ENCODE peak calls at places on chromosomes 7 and 10, in seven cellular contexts. One of them, this sample, is unnamed.

GRCh38 chr7:69651101-69651590 is 52.9 kb downstream of the AUTS2 start:
- DNase-seq in activated naive CD8-positive, alpha-beta T cell treated with anti-CD3 and anti-CD28 coated beads, Interleukin-2, amount 50 U/mL, for 16 hours: no peak
- DNase-seq in stomach: no peak
- DNase-seq in fibroblast of mammary gland: no peak
- DNase-seq in non-pigmented ciliary epithelial cell: no peak
- DNase-seq in psoas muscle: no peak
- DNase-seq in NAMALWA: peak
- DNase-seq in this sample: no peak

GRCh38 chr10:3812141-3812540 is 27.1 kb upstream of the KLF6 start:
- DNase-seq in activated naive CD8-positive, alpha-beta T cell treated with anti-CD3 and anti-CD28 coated beads, Interleukin-2, amount 50 U/mL, for 16 hours: no peak
- DNase-seq in fibroblast of mammary gland: no peak
- DNase-seq in psoas muscle: no peak
- DNase-seq in NAMALWA: no peak
- DNase-seq in stomach: no peak
- DNase-seq in non-pigmented ciliary epithelial cell: no peak
- DNase-seq in this sample: no peak

GRCh38 chr7:94160719-94161435 is 156.7 kb upstream of the BET1 start:
- DNase-seq in psoas muscle: no peak
- DNase-seq in stomach: no peak
- DNase-seq in fibroblast of mammary gland: no peak
- DNase-seq in NAMALWA: peak
- DNase-seq in activated naive CD8-positive, alpha-beta T cell treated with anti-CD3 and anti-CD28 coated beads, Interleukin-2, amount 50 U/mL, for 16 hours: no peak
- DNase-seq in non-pigmented ciliary epithelial cell: no peak
- DNase-seq in this sample: no peak

GRCh38 chr10:99733366-99733765 is 1.3 kb downstream of the CUTC start:
- DNase-seq in psoas muscle: no peak
- DNase-seq in NAMALWA: no peak
- DNase-seq in activated naive CD8-positive, alpha-beta T cell treated with anti-CD3 and anti-CD28 coated beads, Interleukin-2, amount 50 U/mL, for 16 hours: no peak
- DNase-seq in fibroblast of mammary gland: peak
- DNase-seq in stomach: no peak
- DNase-seq in non-pigmented ciliary epithelial cell: no peak
- DNase-seq in this sample: no peak

GRCh38 chr10:87761153-87761552 is 56.9 kb downstream of the ATAD1 start:
- DNase-seq in stomach: no peak
- DNase-seq in NAMALWA: no peak
- DNase-seq in fibroblast of mammary gland: peak
- DNase-seq in activated naive CD8-positive, alpha-beta T cell treated with anti-CD3 and anti-CD28 coated beads, Interleukin-2, amount 50 U/mL, for 16 hours: no peak
- DNase-seq in non-pigmented ciliary epithelial cell: no peak
- DNase-seq in psoas muscle: no peak
- DNase-seq in this sample: no peak

GRCh38 chr10:125137601-125138438 is 22.5 kb downstream of the CTBP2 start:
- DNase-seq in non-pigmented ciliary epithelial cell: no peak
- DNase-seq in activated naive CD8-positive, alpha-beta T cell treated with anti-CD3 and anti-CD28 coated beads, Interleukin-2, amount 50 U/mL, for 16 hours: no peak
- DNase-seq in psoas muscle: no peak
- DNase-seq in stomach: peak
- DNase-seq in fibroblast of mammary gland: no peak
- DNase-seq in NAMALWA: no peak
- DNase-seq in this sample: no peak

GRCh38 chr7:18495412-18496335 is at the start of gene HDAC9:
- DNase-seq in psoas muscle: peak
- DNase-seq in NAMALWA: peak
- DNase-seq in stomach: no peak
- DNase-seq in activated naive CD8-positive, alpha-beta T cell treated with anti-CD3 and anti-CD28 coated beads, Interleukin-2, amount 50 U/mL, for 16 hours: no peak
- DNase-seq in non-pigmented ciliary epithelial cell: peak
- DNase-seq in fibroblast of mammary gland: peak
- DNase-seq in this sample: peak

GRCh38 chr7:28358423-28358868 is 53.9 kb upstream of the CREB5 start:
- DNase-seq in non-pigmented ciliary epithelial cell: peak
- DNase-seq in stomach: no peak
- DNase-seq in psoas muscle: no peak
- DNase-seq in NAMALWA: no peak
- DNase-seq in activated naive CD8-positive, alpha-beta T cell treated with anti-CD3 and anti-CD28 coated beads, Interleukin-2, amount 50 U/mL, for 16 hours: no peak
- DNase-seq in fibroblast of mammary gland: peak
- DNase-seq in this sample: peak

GRCh38 chr7:77831481-77831880 is 32.9 kb downstream of the PHTF2 start:
- DNase-seq in psoas muscle: no peak
- DNase-seq in stomach: no peak
- DNase-seq in non-pigmented ciliary epithelial cell: no peak
- DNase-seq in fibroblast of mammary gland: no peak
- DNase-seq in NAMALWA: no peak
- DNase-seq in activated naive CD8-positive, alpha-beta T cell treated with anti-CD3 and anti-CD28 coated beads, Interleukin-2, amount 50 U/mL, for 16 hours: no peak
- DNase-seq in this sample: no peak

GRCh38 chr7:51244890-51245289 is 71.7 kb downstream of the COBL start:
- DNase-seq in activated naive CD8-positive, alpha-beta T cell treated with anti-CD3 and anti-CD28 coated beads, Interleukin-2, amount 50 U/mL, for 16 hours: no peak
- DNase-seq in NAMALWA: no peak
- DNase-seq in psoas muscle: no peak
- DNase-seq in fibroblast of mammary gland: no peak
- DNase-seq in stomach: no peak
- DNase-seq in non-pigmented ciliary epithelial cell: no peak
- DNase-seq in this sample: no peak

GRCh38 chr7:20482071-20482470 is 133.4 kb upstream of the ABCB5 start:
- DNase-seq in psoas muscle: no peak
- DNase-seq in non-pigmented ciliary epithelial cell: no peak
- DNase-seq in stomach: no peak
- DNase-seq in activated naive CD8-positive, alpha-beta T cell treated with anti-CD3 and anti-CD28 coated beads, Interleukin-2, amount 50 U/mL, for 16 hours: no peak
- DNase-seq in NAMALWA: no peak
- DNase-seq in fibroblast of mammary gland: no peak
- DNase-seq in this sample: no peak

GRCh38 chr7:30920584-30921539 is 9.2 kb downstream of the AQP1 start:
- DNase-seq in non-pigmented ciliary epithelial cell: no peak
- DNase-seq in stomach: no peak
- DNase-seq in NAMALWA: no peak
- DNase-seq in fibroblast of mammary gland: peak
- DNase-seq in activated naive CD8-positive, alpha-beta T cell treated with anti-CD3 and anti-CD28 coated beads, Interleukin-2, amount 50 U/mL, for 16 hours: no peak
- DNase-seq in psoas muscle: peak
- DNase-seq in this sample: peak

GRCh38 chr7:2196381-2197378 is 36.1 kb downstream of the MAD1L1 start:
- DNase-seq in activated naive CD8-positive, alpha-beta T cell treated with anti-CD3 and anti-CD28 coated beads, Interleukin-2, amount 50 U/mL, for 16 hours: no peak
- DNase-seq in NAMALWA: no peak
- DNase-seq in non-pigmented ciliary epithelial cell: no peak
- DNase-seq in psoas muscle: no peak
- DNase-seq in fibroblast of mammary gland: no peak
- DNase-seq in stomach: peak
- DNase-seq in this sample: no peak

GRCh38 chr10:45034301-45034700 is 33.6 kb downstream of the ZNF22 start:
- DNase-seq in activated naive CD8-positive, alpha-beta T cell treated with anti-CD3 and anti-CD28 coated beads, Interleukin-2, amount 50 U/mL, for 16 hours: no peak
- DNase-seq in fibroblast of mammary gland: peak
- DNase-seq in psoas muscle: no peak
- DNase-seq in NAMALWA: no peak
- DNase-seq in non-pigmented ciliary epithelial cell: no peak
- DNase-seq in stomach: no peak
- DNase-seq in this sample: no peak

GRCh38 chr10:74244097-74244685 is 93.2 kb downstream of the ADK start:
- DNase-seq in activated naive CD8-positive, alpha-beta T cell treated with anti-CD3 and anti-CD28 coated beads, Interleukin-2, amount 50 U/mL, for 16 hours: no peak
- DNase-seq in fibroblast of mammary gland: peak
- DNase-seq in non-pigmented ciliary epithelial cell: no peak
- DNase-seq in NAMALWA: peak
- DNase-seq in stomach: no peak
- DNase-seq in psoas muscle: no peak
- DNase-seq in this sample: no peak

GRCh38 chr7:98872328-98872924 is 2.6 kb upstream of the TMEM130 start:
- DNase-seq in stomach: no peak
- DNase-seq in NAMALWA: peak
- DNase-seq in fibroblast of mammary gland: peak
- DNase-seq in psoas muscle: no peak
- DNase-seq in non-pigmented ciliary epithelial cell: no peak
- DNase-seq in activated naive CD8-positive, alpha-beta T cell treated with anti-CD3 and anti-CD28 coated beads, Interleukin-2, amount 50 U/mL, for 16 hours: no peak
- DNase-seq in this sample: peak

GRCh38 chr10:86162696-86163400 is 203.7 kb downstream of the GRID1 start:
- DNase-seq in fibroblast of mammary gland: no peak
- DNase-seq in activated naive CD8-positive, alpha-beta T cell treated with anti-CD3 and anti-CD28 coated beads, Interleukin-2, amount 50 U/mL, for 16 hours: no peak
- DNase-seq in psoas muscle: no peak
- DNase-seq in stomach: no peak
- DNase-seq in NAMALWA: no peak
- DNase-seq in non-pigmented ciliary epithelial cell: no peak
- DNase-seq in this sample: no peak

GRCh38 chr7:105906690-105907089 is 30.3 kb upstream of the ATXN7L1 start:
- DNase-seq in fibroblast of mammary gland: peak
- DNase-seq in psoas muscle: no peak
- DNase-seq in activated naive CD8-positive, alpha-beta T cell treated with anti-CD3 and anti-CD28 coated beads, Interleukin-2, amount 50 U/mL, for 16 hours: no peak
- DNase-seq in non-pigmented ciliary epithelial cell: no peak
- DNase-seq in stomach: no peak
- DNase-seq in NAMALWA: no peak
- DNase-seq in this sample: no peak

GRCh38 chr7:155375337-155376277 is 77.9 kb downstream of the INSIG1 start:
- DNase-seq in stomach: no peak
- DNase-seq in psoas muscle: no peak
- DNase-seq in NAMALWA: no peak
- DNase-seq in fibroblast of mammary gland: no peak
- DNase-seq in activated naive CD8-positive, alpha-beta T cell treated with anti-CD3 and anti-CD28 coated beads, Interleukin-2, amount 50 U/mL, for 16 hours: no peak
- DNase-seq in non-pigmented ciliary epithelial cell: no peak
- DNase-seq in this sample: no peak

GRCh38 chr7:36984710-36985308 is 260.5 kb upstream of the AOAH start:
- DNase-seq in activated naive CD8-positive, alpha-beta T cell treated with anti-CD3 and anti-CD28 coated beads, Interleukin-2, amount 50 U/mL, for 16 hours: no peak
- DNase-seq in NAMALWA: peak
- DNase-seq in psoas muscle: no peak
- DNase-seq in stomach: no peak
- DNase-seq in fibroblast of mammary gland: no peak
- DNase-seq in non-pigmented ciliary epithelial cell: no peak
- DNase-seq in this sample: no peak

GRCh38 chr10:124745678-124746077 is 1.5 kb upstream of the FAM53B start:
- DNase-seq in activated naive CD8-positive, alpha-beta T cell treated with anti-CD3 and anti-CD28 coated beads, Interleukin-2, amount 50 U/mL, for 16 hours: no peak
- DNase-seq in NAMALWA: peak
- DNase-seq in non-pigmented ciliary epithelial cell: no peak
- DNase-seq in stomach: no peak
- DNase-seq in psoas muscle: no peak
- DNase-seq in fibroblast of mammary gland: peak
- DNase-seq in this sample: peak

GRCh38 chr10:3764626-3765375 is 20.2 kb downstream of the KLF6 start:
- DNase-seq in activated naive CD8-positive, alpha-beta T cell treated with anti-CD3 and anti-CD28 coated beads, Interleukin-2, amount 50 U/mL, for 16 hours: no peak
- DNase-seq in psoas muscle: no peak
- DNase-seq in non-pigmented ciliary epithelial cell: no peak
- DNase-seq in fibroblast of mammary gland: no peak
- DNase-seq in NAMALWA: no peak
- DNase-seq in stomach: no peak
- DNase-seq in this sample: no peak

GRCh38 chr10:130244928-130245495 is 108.8 kb downstream of the GLRX3 start:
- DNase-seq in activated naive CD8-positive, alpha-beta T cell treated with anti-CD3 and anti-CD28 coated beads, Interleukin-2, amount 50 U/mL, for 16 hours: no peak
- DNase-seq in psoas muscle: no peak
- DNase-seq in non-pigmented ciliary epithelial cell: no peak
- DNase-seq in NAMALWA: no peak
- DNase-seq in fibroblast of mammary gland: no peak
- DNase-seq in stomach: peak
- DNase-seq in this sample: no peak

GRCh38 chr7:52189153-52189778 is 846.2 kb upstream of the POM121L12 start:
- DNase-seq in stomach: no peak
- DNase-seq in NAMALWA: no peak
- DNase-seq in activated naive CD8-positive, alpha-beta T cell treated with anti-CD3 and anti-CD28 coated beads, Interleukin-2, amount 50 U/mL, for 16 hours: no peak
- DNase-seq in non-pigmented ciliary epithelial cell: no peak
- DNase-seq in psoas muscle: no peak
- DNase-seq in fibroblast of mammary gland: no peak
- DNase-seq in this sample: no peak

GRCh38 chr7:29270979-29271658 is 76.5 kb downstream of the CHN2 start:
- DNase-seq in stomach: no peak
- DNase-seq in non-pigmented ciliary epithelial cell: no peak
- DNase-seq in fibroblast of mammary gland: no peak
- DNase-seq in activated naive CD8-positive, alpha-beta T cell treated with anti-CD3 and anti-CD28 coated beads, Interleukin-2, amount 50 U/mL, for 16 hours: no peak
- DNase-seq in NAMALWA: no peak
- DNase-seq in psoas muscle: no peak
- DNase-seq in this sample: no peak

GRCh38 chr7:92547579-92547978 is 19.0 kb downstream of the RBM48 start:
- DNase-seq in NAMALWA: no peak
- DNase-seq in stomach: no peak
- DNase-seq in psoas muscle: no peak
- DNase-seq in non-pigmented ciliary epithelial cell: no peak
- DNase-seq in activated naive CD8-positive, alpha-beta T cell treated with anti-CD3 and anti-CD28 coated beads, Interleukin-2, amount 50 U/mL, for 16 hours: no peak
- DNase-seq in fibroblast of mammary gland: no peak
- DNase-seq in this sample: no peak